ENCODE peak calls at places on chromosomes 2 and 18, in six cellular contexts. Z is IMR-90, G is uterus, M is neural progenitor cell, L is esophagus squamous epithelium, A is adrenal gland. K is an unnamed sample. For H3K4me1, the result is how much of the 10 kb centered on the place peaks cover.

GRCh38 chr2:232362174-232362913 is 16.2 kb upstream of the ALPP start:
- DNase-seq in G (no peak), Z (no peak), M (no peak), A (no peak), L (no peak), K (peak)

GRCh38 chr2:113791697-113792590 is 35.5 kb upstream of the SLC35F5 start:
- DNase-seq in G (no peak), M (no peak), A (no peak), L (no peak), Z (peak), K (no peak)

GRCh38 chr2:214566457-214566856 is 155.6 kb downstream of the VWC2L start:
- DNase-seq in L (no peak), Z (no peak), G (no peak), A (no peak), M (no peak), K (no peak)

GRCh38 chr2:25078171-25079049 is 36.5 kb downstream of the EFR3B start:
- DNase-seq in L (no peak), G (no peak), M (no peak), A (no peak), Z (peak), K (no peak)

GRCh38 chr2:69118609-69119008 is 105.6 kb downstream of the ANTXR1 start:
- DNase-seq in M (no peak), Z (peak), G (no peak), L (no peak), A (no peak), K (no peak)

GRCh38 chr2:239465017-239466001 is 64.5 kb upstream of the HDAC4 start:
- DNase-seq in M (no peak), A (peak), L (peak), Z (no peak), G (no peak), K (peak)

GRCh38 chr2:11343626-11344341 is 652 bp downstream of the ROCK2 start:
- DNase-seq in M (peak), A (peak), Z (peak), G (peak), L (no peak), K (peak)

GRCh38 chr2:112033600-112033999 is 21.5 kb upstream of the TMEM87B start:
- DNase-seq in Z (peak), A (no peak), G (no peak), L (no peak), M (no peak), K (no peak)

GRCh38 chr18:77811510-77811909 is 561.9 kb downstream of the GALR1 start:
- DNase-seq in G (no peak), L (no peak), A (peak), M (no peak), Z (no peak), K (no peak)

GRCh38 chr2:19361325-19361990 is 3.0 kb upstream of the OSR1 start:
- DNase-seq in Z (no peak), M (peak), G (no peak), L (no peak), A (no peak), K (peak)

GRCh38 chr2:212832211-212833195 is 293.9 kb upstream of the ERBB4 start:
- DNase-seq in A (no peak), G (no peak), L (no peak), M (no peak), Z (no peak), K (no peak)

GRCh38 chr2:100704156-100704555 is 115.8 kb upstream of the NPAS2 start:
- DNase-seq in A (no peak), L (no peak), M (no peak), G (no peak), Z (no peak), K (no peak)

DNA sequence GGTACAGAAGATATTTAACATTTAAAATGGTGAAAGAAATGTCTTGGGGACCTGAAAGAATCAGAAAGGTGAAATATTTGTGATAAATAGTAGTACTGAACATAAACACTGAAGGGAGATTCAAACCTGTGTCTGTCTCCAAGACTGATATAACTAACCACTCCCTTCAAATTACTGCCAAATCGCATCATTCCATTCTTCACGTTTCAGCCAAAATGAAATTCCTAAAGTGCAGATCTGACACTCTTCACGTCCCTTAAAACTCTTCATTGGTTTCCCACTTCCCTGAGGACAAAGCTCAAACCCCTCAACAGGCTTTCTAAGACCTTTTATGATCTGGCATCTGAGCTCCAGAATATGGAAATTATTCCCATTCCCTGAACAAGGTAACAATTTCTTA is 19.0 kb downstream of the SLC8A1 start:
- DNase-seq in M (no peak), G (no peak), A (no peak), L (no peak), Z (no peak), K (no peak)
- H3K4me1 ChIP-seq in M (under half), G (under half), A (under half), L (under half), Z (under half), K (under half)

DNA sequence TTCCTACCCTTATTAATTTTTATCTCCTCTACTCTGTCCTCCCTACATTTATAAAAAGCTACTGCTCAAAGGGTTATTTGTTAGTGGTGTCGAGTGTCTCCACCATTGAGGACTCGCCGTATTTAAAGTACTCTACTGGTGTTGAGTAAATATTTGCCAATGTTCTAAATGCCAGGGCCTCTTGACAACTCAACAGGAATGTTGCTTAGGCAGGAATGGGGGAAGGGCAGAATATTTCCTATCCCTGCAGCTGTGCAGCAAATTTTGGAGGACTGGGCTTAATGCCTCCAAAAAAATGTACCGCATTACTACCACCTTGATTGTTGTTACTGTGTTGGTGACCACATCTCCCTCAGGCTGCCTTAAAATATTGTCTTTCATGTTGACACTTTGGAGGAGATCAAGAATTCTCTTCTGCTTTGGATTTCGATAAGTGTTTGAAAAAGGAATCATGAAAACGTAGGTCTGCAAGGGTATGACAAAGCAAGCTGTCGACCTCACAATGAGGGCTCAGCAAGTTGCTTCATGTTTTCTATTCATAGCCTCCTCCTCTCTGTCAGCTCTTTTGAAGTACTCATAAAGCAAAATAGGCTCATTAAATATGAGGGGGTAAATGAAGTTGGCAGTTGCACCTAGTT is 84.3 kb downstream of the EFEMP1 start:
- DNase-seq in L (no peak), M (peak), Z (peak), G (no peak), A (no peak), K (no peak)
- H3K4me1 ChIP-seq in L (under half), M (under half), Z (under half), G (under half), A (under half), K (under half)

GRCh38 chr2:48250943-48251342 is 279.0 kb upstream of the STON1 start:
- DNase-seq in L (no peak), Z (peak), A (no peak), M (no peak), G (no peak), K (no peak)

GRCh38 chr2:48253301-48253700 is 276.7 kb upstream of the STON1 start:
- DNase-seq in A (no peak), M (no peak), L (no peak), G (no peak), Z (no peak), K (no peak)

GRCh38 chr2:48250474-48250844 is 279.5 kb upstream of the STON1 start:
- DNase-seq in A (no peak), L (no peak), M (no peak), G (no peak), Z (no peak), K (no peak)

GRCh38 chr2:48249631-48250473 is 280.1 kb upstream of the STON1 start:
- DNase-seq in L (no peak), G (no peak), Z (peak), M (no peak), A (no peak), K (no peak)

DNA sequence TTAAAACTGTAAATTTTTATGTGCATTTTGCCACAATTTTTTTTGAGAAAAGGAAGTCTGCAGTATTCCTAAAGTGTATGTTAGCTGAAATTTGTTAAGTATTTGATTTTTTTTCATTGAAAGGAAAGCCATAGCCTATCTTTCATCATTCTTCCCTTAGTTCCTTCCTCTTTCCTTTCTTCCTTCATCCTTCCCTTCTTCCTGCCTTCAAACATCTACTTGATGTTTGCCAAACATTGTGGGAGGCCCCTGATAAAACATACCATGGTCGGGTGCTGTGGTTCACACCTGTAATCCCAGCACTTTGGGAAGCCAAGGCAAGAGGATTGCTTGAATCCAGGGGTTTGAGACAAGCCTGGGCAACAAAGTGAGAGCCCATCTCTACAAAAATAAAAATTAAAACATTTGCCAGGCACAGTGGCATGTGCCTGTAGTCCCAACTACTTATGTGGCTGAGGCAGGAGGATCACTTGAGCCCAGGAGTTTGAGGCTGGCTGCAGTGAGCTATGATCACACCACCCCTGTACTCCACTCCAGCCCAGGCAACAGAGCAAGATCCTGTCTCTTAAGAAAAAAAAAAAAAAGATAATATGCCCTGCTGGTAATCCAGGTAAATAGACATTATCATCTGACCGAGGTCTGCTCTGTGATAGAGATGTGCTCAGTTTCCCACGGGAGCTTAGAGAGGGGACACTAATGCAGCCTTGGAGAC is 278.4 kb upstream of the STON1 start:
- DNase-seq in Z (no peak), L (no peak), A (no peak), G (no peak), M (no peak), K (no peak)
- H3K4me1 ChIP-seq in Z (under half), L (under half), A (under half), G (under half), M (under half), K (under half)

GRCh38 chr18:36441872-36442271 is 144.4 kb downstream of the FHOD3 start:
- DNase-seq in M (no peak), L (no peak), A (no peak), Z (peak), G (no peak), K (no peak)
- H3K4me1 ChIP-seq in M (under half), L (under half), A (under half), Z (under half), G (under half), K (under half)

K was measured in suprapubic skin.